ENCODE peak calls at places on chromosomes 7 and 10, in ten cellular contexts. One of them, this sample, is unnamed.

GRCh38 chr7:2241580-2242540 is at the start of the genes MRM2 and NUDT1:
- DNase-seq in HCT116: peak; percentile 56
- DNase-seq in colonic mucosa: peak; percentile 90
- DNase-seq in tibial artery: peak; percentile 81
- DNase-seq in heart right ventricle: peak; percentile 77
- DNase-seq in aorta: peak; percentile 94
- DNase-seq in endothelial cell of umbilical vein: peak; percentile 65
- DNase-seq in H1: no peak
- DNase-seq in lung: peak; percentile 84
- DNase-seq in CD8-positive, alpha-beta T cell: no peak
- DNase-seq in this sample: peak; percentile 85

GRCh38 chr10:118840071-118840775 is 85.5 kb upstream of the CACUL1 start:
- DNase-seq in lung: no peak
- DNase-seq in aorta: peak; percentile 57
- DNase-seq in heart right ventricle: no peak
- DNase-seq in HCT116: peak; percentile 95
- DNase-seq in CD8-positive, alpha-beta T cell: no peak
- DNase-seq in endothelial cell of umbilical vein: no peak
- DNase-seq in H1: no peak
- DNase-seq in colonic mucosa: no peak
- DNase-seq in tibial artery: no peak
- DNase-seq in this sample: no peak

GRCh38 chr7:37220664-37221063 is 228.0 kb downstream of the ELMO1 start:
- DNase-seq in endothelial cell of umbilical vein: no peak
- DNase-seq in CD8-positive, alpha-beta T cell: no peak
- DNase-seq in HCT116: no peak
- DNase-seq in heart right ventricle: no peak
- DNase-seq in H1: no peak
- DNase-seq in aorta: no peak
- DNase-seq in tibial artery: no peak
- DNase-seq in lung: no peak
- DNase-seq in colonic mucosa: no peak
- DNase-seq in this sample: no peak

GRCh38 chr10:103574116-103575061 is 80.9 kb downstream of the NEURL1 start:
- DNase-seq in colonic mucosa: no peak
- DNase-seq in H1: no peak
- DNase-seq in HCT116: no peak
- DNase-seq in tibial artery: no peak
- DNase-seq in aorta: no peak
- DNase-seq in lung: no peak
- DNase-seq in CD8-positive, alpha-beta T cell: no peak
- DNase-seq in endothelial cell of umbilical vein: no peak
- DNase-seq in heart right ventricle: no peak
- DNase-seq in this sample: no peak

GRCh38 chr10:114309111-114309651 is 70.1 kb downstream of the VWA2 start:
- DNase-seq in lung: no peak
- DNase-seq in CD8-positive, alpha-beta T cell: no peak
- DNase-seq in tibial artery: no peak
- DNase-seq in endothelial cell of umbilical vein: no peak
- DNase-seq in HCT116: no peak
- DNase-seq in heart right ventricle: no peak
- DNase-seq in aorta: peak; percentile 26
- DNase-seq in colonic mucosa: no peak
- DNase-seq in H1: no peak
- DNase-seq in this sample: no peak

GRCh38 chr10:103493911-103494877 is 689 bp downstream of the NEURL1 start:
- DNase-seq in aorta: no peak
- DNase-seq in tibial artery: no peak
- DNase-seq in heart right ventricle: no peak
- DNase-seq in HCT116: no peak
- DNase-seq in endothelial cell of umbilical vein: no peak
- DNase-seq in CD8-positive, alpha-beta T cell: peak; percentile 35
- DNase-seq in H1: no peak
- DNase-seq in colonic mucosa: no peak
- DNase-seq in lung: no peak
- DNase-seq in this sample: peak; percentile 46

GRCh38 chr10:100303724-100304319 is 17.3 kb upstream of the BLOC1S2 start:
- DNase-seq in lung: no peak
- DNase-seq in aorta: no peak
- DNase-seq in HCT116: peak; percentile 32
- DNase-seq in endothelial cell of umbilical vein: peak; percentile 22
- DNase-seq in heart right ventricle: no peak
- DNase-seq in tibial artery: no peak
- DNase-seq in colonic mucosa: no peak
- DNase-seq in CD8-positive, alpha-beta T cell: no peak
- DNase-seq in H1: no peak
- DNase-seq in this sample: no peak

GRCh38 chr10:23512355-23513058 is 73.6 kb downstream of the OTUD1 start:
- DNase-seq in heart right ventricle: no peak
- DNase-seq in aorta: no peak
- DNase-seq in tibial artery: no peak
- DNase-seq in lung: no peak
- DNase-seq in H1: no peak
- DNase-seq in HCT116: peak; percentile 74
- DNase-seq in CD8-positive, alpha-beta T cell: no peak
- DNase-seq in colonic mucosa: no peak
- DNase-seq in endothelial cell of umbilical vein: no peak
- DNase-seq in this sample: no peak

GRCh38 chr7:2982831-2983230 is 60.8 kb downstream of the CARD11 start:
- DNase-seq in HCT116: no peak
- DNase-seq in aorta: no peak
- DNase-seq in H1: no peak
- DNase-seq in endothelial cell of umbilical vein: no peak
- DNase-seq in CD8-positive, alpha-beta T cell: peak; percentile 80
- DNase-seq in colonic mucosa: no peak
- DNase-seq in heart right ventricle: no peak
- DNase-seq in lung: no peak
- DNase-seq in tibial artery: no peak
- DNase-seq in this sample: no peak

GRCh38 chr7:122310119-122311021 is 5.8 kb upstream of the FEZF1 start:
- DNase-seq in heart right ventricle: no peak
- DNase-seq in tibial artery: no peak
- DNase-seq in lung: no peak
- DNase-seq in H1: no peak
- DNase-seq in CD8-positive, alpha-beta T cell: no peak
- DNase-seq in endothelial cell of umbilical vein: peak; percentile 38
- DNase-seq in colonic mucosa: no peak
- DNase-seq in aorta: no peak
- DNase-seq in HCT116: no peak
- DNase-seq in this sample: peak; percentile 24

GRCh38 chr7:122261442-122261841 is 43.1 kb downstream of the FEZF1 start:
- DNase-seq in lung: no peak
- DNase-seq in H1: no peak
- DNase-seq in CD8-positive, alpha-beta T cell: no peak
- DNase-seq in colonic mucosa: no peak
- DNase-seq in endothelial cell of umbilical vein: no peak
- DNase-seq in HCT116: no peak
- DNase-seq in tibial artery: no peak
- DNase-seq in aorta: no peak
- DNase-seq in heart right ventricle: no peak
- DNase-seq in this sample: no peak

GRCh38 chr7:972670-973309 is 2.6 kb downstream of the COX19 start:
- DNase-seq in aorta: no peak
- DNase-seq in tibial artery: no peak
- DNase-seq in HCT116: no peak
- DNase-seq in lung: no peak
- DNase-seq in endothelial cell of umbilical vein: no peak
- DNase-seq in colonic mucosa: no peak
- DNase-seq in heart right ventricle: no peak
- DNase-seq in CD8-positive, alpha-beta T cell: no peak
- DNase-seq in H1: no peak
- DNase-seq in this sample: no peak

DNA sequence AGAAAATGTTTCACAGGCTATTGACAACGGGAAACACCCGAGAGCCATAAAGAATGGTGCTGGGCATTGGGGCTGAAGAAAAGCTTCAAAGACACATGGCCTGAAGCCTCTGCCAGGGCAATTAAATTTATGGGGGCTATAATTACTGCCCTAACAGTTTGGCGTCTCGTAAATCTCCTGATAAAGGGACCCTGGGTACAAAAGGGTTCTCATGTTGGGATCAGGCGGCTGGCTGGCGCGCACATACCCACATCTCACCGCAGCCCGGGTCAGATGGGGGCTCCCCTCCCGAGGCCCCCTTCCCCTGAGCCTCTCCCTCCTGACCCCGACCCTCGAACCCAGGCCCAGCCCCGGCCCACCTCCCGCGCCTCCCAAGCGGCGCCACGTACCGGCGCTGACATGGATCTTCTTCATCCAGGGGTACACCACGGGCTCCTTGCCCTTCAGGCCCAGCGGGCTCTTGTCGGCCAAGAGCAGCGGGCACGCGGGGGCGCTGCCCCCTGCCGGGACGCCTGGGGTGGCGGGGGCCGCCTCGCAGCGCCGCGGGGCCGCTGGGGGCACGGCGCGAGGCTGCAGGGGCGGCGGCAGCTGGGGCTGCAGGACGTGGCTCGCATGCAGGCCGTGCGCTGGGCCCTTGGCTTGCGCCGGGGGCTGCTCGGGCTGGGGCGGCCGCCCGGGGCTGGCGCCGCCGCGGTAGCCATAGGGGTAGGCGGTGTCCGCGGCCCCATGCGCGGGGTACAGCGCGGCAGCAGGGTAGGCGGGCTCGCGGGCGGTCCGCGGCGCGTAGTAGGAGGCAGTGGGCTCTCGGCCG is 623 bp downstream of the HOXA4 start:
- DNase-seq in H1: no peak
- DNase-seq in HCT116: no peak
- DNase-seq in heart right ventricle: no peak
- DNase-seq in colonic mucosa: peak; percentile 75
- DNase-seq in tibial artery: no peak
- DNase-seq in aorta: peak; percentile 84
- DNase-seq in CD8-positive, alpha-beta T cell: no peak
- DNase-seq in endothelial cell of umbilical vein: peak; percentile 36
- DNase-seq in lung: no peak
- DNase-seq in this sample: no peak
- H3K27ac ChIP-seq in H1: no peak overlapping the region
- H3K27ac ChIP-seq in HCT116: peak overlapping the region; percentile 61
- H3K27ac ChIP-seq in heart right ventricle: peak overlapping the region; percentile 28
- H3K27ac ChIP-seq in colonic mucosa: peak overlapping the region; percentile 81
- H3K27ac ChIP-seq in tibial artery: peak overlapping the region; percentile 80
- H3K27ac ChIP-seq in aorta: peak overlapping the region; percentile 31
- H3K27ac ChIP-seq in CD8-positive, alpha-beta T cell: no peak overlapping the region
- H3K27ac ChIP-seq in endothelial cell of umbilical vein: peak overlapping the region; percentile 54
- H3K27ac ChIP-seq in lung: peak overlapping the region; percentile 95
- H3K27ac ChIP-seq in this sample: peak overlapping the region; percentile 56

DNA sequence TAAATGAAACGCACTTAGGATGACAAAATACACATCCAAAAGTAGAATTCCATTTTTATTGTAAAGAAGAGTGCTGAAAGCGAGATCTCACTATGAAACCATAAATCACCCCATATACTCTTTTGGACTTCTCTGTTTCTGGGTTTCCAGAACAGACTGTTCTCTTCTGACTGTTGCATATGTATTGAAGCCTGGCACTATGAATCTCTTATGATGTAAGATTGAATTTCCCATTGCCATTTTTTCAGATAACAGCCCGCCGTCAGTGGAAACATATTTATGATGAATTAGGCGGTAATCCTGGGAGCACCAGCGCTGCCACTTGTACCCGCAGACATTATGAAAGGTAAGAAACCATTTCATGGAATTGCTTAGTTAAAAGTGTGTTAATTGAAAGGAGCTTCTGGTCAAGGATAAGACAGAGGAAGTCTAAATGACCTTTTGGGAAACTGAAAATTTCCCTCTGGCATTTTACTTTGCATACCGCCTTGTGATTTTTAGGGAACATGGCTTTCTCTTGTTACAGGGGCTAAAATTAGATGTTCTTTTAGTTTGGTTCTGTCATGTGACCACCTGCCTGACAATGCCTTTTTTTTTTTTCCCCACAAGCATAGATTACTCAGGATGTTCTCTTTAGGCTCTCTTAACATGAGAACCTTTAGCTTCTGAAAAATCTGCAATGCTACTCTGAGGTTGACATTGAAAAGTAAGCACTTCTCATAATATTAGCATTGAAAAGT is 168.1 kb downstream of the ARID5B start:
- DNase-seq in endothelial cell of umbilical vein: no peak
- DNase-seq in H1: no peak
- DNase-seq in tibial artery: no peak
- DNase-seq in CD8-positive, alpha-beta T cell: no peak
- DNase-seq in heart right ventricle: no peak
- DNase-seq in colonic mucosa: no peak
- DNase-seq in aorta: no peak
- DNase-seq in lung: no peak
- DNase-seq in HCT116: no peak
- DNase-seq in this sample: no peak
- H3K4me1 ChIP-seq in endothelial cell of umbilical vein: no peaks in the 10 kb centered on the region
- H3K4me1 ChIP-seq in H1: no peaks in the 10 kb centered on the region
- H3K4me1 ChIP-seq in tibial artery: peaks cover 43% of the 10 kb centered on the region
- H3K4me1 ChIP-seq in CD8-positive, alpha-beta T cell: no peaks in the 10 kb centered on the region
- H3K4me1 ChIP-seq in heart right ventricle: peaks cover 49% of the 10 kb centered on the region
- H3K4me1 ChIP-seq in colonic mucosa: no peaks in the 10 kb centered on the region
- H3K4me1 ChIP-seq in aorta: peaks cover 11% of the 10 kb centered on the region
- H3K4me1 ChIP-seq in lung: peaks cover 25% of the 10 kb centered on the region
- H3K4me1 ChIP-seq in HCT116: no peaks in the 10 kb centered on the region
- H3K4me1 ChIP-seq in this sample: no peaks in the 10 kb centered on the region

DNA sequence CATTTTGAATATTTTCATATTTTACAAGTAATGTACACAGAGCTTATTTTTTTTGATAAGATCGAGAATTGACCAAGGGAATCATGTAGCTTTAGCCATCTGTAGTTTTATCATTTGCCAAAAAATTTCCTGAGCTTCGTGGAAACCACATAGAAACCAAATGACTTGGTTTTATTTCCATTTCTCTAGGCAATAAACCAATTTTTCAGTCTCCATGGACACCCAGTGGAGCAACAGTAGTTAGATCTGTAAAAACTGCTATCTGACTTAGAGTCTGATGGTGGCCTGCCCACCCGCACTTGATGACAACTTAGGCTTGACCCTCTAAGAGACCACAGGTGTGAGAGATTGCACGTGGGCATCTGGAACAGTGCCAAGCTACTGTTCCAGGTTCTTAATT is 127.8 kb upstream of the CDK6 start:
- DNase-seq in heart right ventricle: no peak
- DNase-seq in CD8-positive, alpha-beta T cell: no peak
- DNase-seq in aorta: no peak
- DNase-seq in H1: no peak
- DNase-seq in tibial artery: no peak
- DNase-seq in colonic mucosa: no peak
- DNase-seq in lung: no peak
- DNase-seq in endothelial cell of umbilical vein: no peak
- DNase-seq in HCT116: no peak
- DNase-seq in this sample: no peak
- H3K4me3 ChIP-seq in heart right ventricle: no peak overlapping the region
- H3K4me3 ChIP-seq in CD8-positive, alpha-beta T cell: no peak overlapping the region
- H3K4me3 ChIP-seq in aorta: no peak overlapping the region
- H3K4me3 ChIP-seq in H1: no peak overlapping the region
- H3K4me3 ChIP-seq in tibial artery: no peak overlapping the region
- H3K4me3 ChIP-seq in colonic mucosa: no peak overlapping the region
- H3K4me3 ChIP-seq in lung: no peak overlapping the region
- H3K4me3 ChIP-seq in endothelial cell of umbilical vein: no peak overlapping the region
- H3K4me3 ChIP-seq in HCT116: no peak overlapping the region
- H3K4me3 ChIP-seq in this sample: no peak overlapping the region

DNA sequence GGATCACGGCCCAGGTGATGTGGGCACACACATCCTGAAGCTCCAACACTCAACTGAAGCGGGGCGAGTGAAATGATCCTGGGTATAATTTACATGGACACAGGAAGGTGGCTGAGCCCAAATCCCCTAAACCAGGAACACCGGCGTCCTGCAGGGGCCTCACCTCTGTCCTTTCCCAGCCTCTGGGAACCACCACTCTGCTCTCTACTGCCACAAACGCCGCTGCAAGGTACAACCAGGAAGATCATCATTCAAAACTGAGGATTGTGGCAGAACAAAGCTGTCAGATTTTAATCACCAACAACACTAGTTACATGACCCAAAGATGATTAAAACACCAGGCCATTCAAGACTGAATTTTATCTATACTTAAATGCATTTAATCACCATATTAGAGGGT is 104.0 kb downstream of the DIP2C start:
- DNase-seq in heart right ventricle: no peak
- DNase-seq in colonic mucosa: no peak
- DNase-seq in endothelial cell of umbilical vein: no peak
- DNase-seq in H1: no peak
- DNase-seq in CD8-positive, alpha-beta T cell: no peak
- DNase-seq in aorta: no peak
- DNase-seq in lung: no peak
- DNase-seq in tibial artery: no peak
- DNase-seq in HCT116: no peak
- DNase-seq in this sample: no peak
- H3K27ac ChIP-seq in heart right ventricle: no peak overlapping the region
- H3K27ac ChIP-seq in colonic mucosa: no peak overlapping the region
- H3K27ac ChIP-seq in endothelial cell of umbilical vein: no peak overlapping the region
- H3K27ac ChIP-seq in H1: no peak overlapping the region
- H3K27ac ChIP-seq in CD8-positive, alpha-beta T cell: no peak overlapping the region
- H3K27ac ChIP-seq in aorta: no peak overlapping the region
- H3K27ac ChIP-seq in lung: no peak overlapping the region
- H3K27ac ChIP-seq in tibial artery: no peak overlapping the region
- H3K27ac ChIP-seq in HCT116: no peak overlapping the region
- H3K27ac ChIP-seq in this sample: no peak overlapping the region